ENCODE peak calls at places on chromosomes 13 and 19, in six cellular contexts. J, I, Y, G, V and K are unnamed samples.
A peak's percentile ranks its signal among the peaks of the same experiment; 100 is the strongest.

GRCh38 chr13:80463673-80464352 is 122.9 kb upstream of the SPRY2 start:
- DNase-seq in Y (no peak), G (peak; percentile 12), V (no peak), I (no peak), J (no peak), K (no peak)

GRCh38 chr13:45276887-45277286 is 64.1 kb downstream of the TPT1 start:
- DNase-seq in G (no peak), J (no peak), I (no peak), V (no peak), Y (no peak), K (no peak)

GRCh38 chr19:31992750-31993149 is 352.7 kb upstream of the ZNF507 start:
- DNase-seq in V (no peak), G (no peak), I (no peak), J (no peak), Y (no peak), K (no peak)

GRCh38 chr19:43594710-43595604 is 977 bp downstream of the IRGQ start:
- DNase-seq in I (peak; percentile 78), V (peak; percentile 54), Y (no peak), J (peak; percentile 77), G (no peak), K (peak; percentile 91)

GRCh38 chr19:7395793-7396192 is 47.1 kb downstream of the ARHGEF18 start:
- DNase-seq in I (no peak), Y (no peak), G (no peak), J (no peak), V (no peak), K (no peak)

GRCh38 chr13:30872195-30872594 is 33.9 kb upstream of the MEDAG start:
- DNase-seq in V (no peak), Y (no peak), I (no peak), J (no peak), G (no peak), K (no peak)

GRCh38 chr13:28568286-28568685 is 73.4 kb upstream of the FLT1 start:
- DNase-seq in V (no peak), Y (no peak), J (no peak), G (peak; percentile 71), I (peak; percentile 93), K (no peak)

GRCh38 chr19:10419200-10419645 is 1.1 kb upstream of the PDE4A start:
- DNase-seq in I (peak; percentile 67), Y (no peak), V (no peak), J (peak; percentile 78), G (no peak), K (no peak)

GRCh38 chr13:90233933-90234672 is 1113.4 kb upstream of the MIR17HG start:
- DNase-seq in V (no peak), J (no peak), G (no peak), I (no peak), Y (no peak), K (no peak)

GRCh38 chr13:80508031-80508430 is 167.1 kb upstream of the SPRY2 start:
- DNase-seq in V (no peak), G (no peak), Y (no peak), J (no peak), I (no peak), K (no peak)

GRCh38 chr19:38924383-38924782 is 6.2 kb downstream of the SARS2 start:
- DNase-seq in V (no peak), J (peak; percentile 52), G (no peak), I (no peak), Y (no peak), K (peak; percentile 62)

GRCh38 chr19:8256276-8257051 is 47.3 kb downstream of the CERS4 start:
- DNase-seq in J (no peak), I (no peak), V (no peak), Y (no peak), G (no peak), K (no peak)

GRCh38 chr13:50309872-50310594 is 294.8 kb downstream of the KCNRG start:
- DNase-seq in I (no peak), Y (no peak), J (no peak), V (no peak), G (no peak), K (no peak)

GRCh38 chr19:6047256-6047655 is 63.0 kb downstream of the RFX2 start:
- DNase-seq in V (no peak), I (no peak), J (no peak), G (no peak), Y (no peak), K (no peak)

GRCh38 chr19:47729799-47730520 is 15.4 kb upstream of the NOP53 start:
- DNase-seq in V (no peak), J (no peak), Y (no peak), I (peak; percentile 94), G (peak; percentile 88), K (peak; percentile 83)
- H3K4me1 ChIP-seq in V (no peaks in the 10 kb centered on the region), J (peaks cover 15% of the 10 kb centered on the region), Y (peaks cover 24% of the 10 kb centered on the region), I (peaks cover 12% of the 10 kb centered on the region), G (peaks cover 23% of the 10 kb centered on the region), K (peaks cover 16% of the 10 kb centered on the region)

GRCh38 chr13:40208517-40208916 is 457.9 kb downstream of the FOXO1 start:
- DNase-seq in J (no peak), Y (no peak), I (no peak), G (no peak), V (no peak), K (no peak)

GRCh38 chr13:40204246-40204645 is 462.2 kb downstream of the FOXO1 start:
- DNase-seq in G (no peak), J (no peak), I (no peak), Y (no peak), V (no peak), K (no peak)

GRCh38 chr13:40207110-40207478 is 459.3 kb downstream of the FOXO1 start:
- DNase-seq in G (no peak), J (no peak), V (no peak), Y (no peak), I (no peak), K (no peak)

GRCh38 chr13:40205771-40206240 is 460.6 kb downstream of the FOXO1 start:
- DNase-seq in G (no peak), Y (no peak), J (no peak), I (no peak), V (no peak), K (no peak)

DNA sequence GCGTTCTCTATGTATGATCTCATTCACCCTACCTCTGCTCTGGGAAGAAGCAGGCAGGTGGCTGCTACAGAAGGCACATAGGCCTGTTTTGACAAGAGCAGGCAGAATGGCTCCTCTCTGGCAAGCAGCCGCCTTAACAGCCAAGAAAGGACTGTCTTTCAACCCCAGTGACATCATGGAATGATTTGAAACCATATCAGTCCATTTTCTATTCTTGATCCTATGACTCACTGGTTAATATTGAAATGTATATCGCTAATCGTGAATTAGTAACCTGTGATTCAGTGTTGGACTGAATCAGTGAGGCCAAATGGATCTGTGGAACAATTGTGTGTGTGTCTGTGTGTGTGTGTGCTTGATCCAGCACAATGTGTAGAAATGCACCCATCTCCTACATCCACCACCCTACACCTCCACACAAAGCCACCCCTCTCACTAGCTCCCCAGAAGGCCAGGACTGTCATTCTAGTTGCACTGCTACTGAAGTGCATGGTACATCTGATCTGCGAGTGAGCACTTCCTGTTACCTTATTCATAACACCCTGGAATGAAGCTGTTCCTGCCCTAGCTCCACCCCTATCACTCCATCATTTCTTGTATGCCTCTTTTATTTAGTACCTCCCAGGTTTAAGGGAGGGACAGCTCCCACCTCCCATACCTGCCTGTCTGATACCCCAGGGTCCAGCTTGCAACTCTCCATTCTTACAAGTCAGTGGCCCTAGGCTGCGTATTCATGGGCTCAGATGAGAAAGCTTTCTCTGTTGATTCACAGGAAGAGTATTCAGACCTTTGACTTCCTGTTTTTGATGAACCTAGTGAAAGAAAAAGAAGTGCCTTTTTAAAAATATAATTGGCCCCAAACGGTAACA is 460.0 kb downstream of the FOXO1 start:
- DNase-seq in V (peak; percentile 12), I (no peak), J (peak; percentile 57), G (no peak), Y (no peak), K (no peak)
- H3K4me1 ChIP-seq in V (peaks cover 22% of the 10 kb centered on the region), I (no peaks in the 10 kb centered on the region), J (peaks cover 58% of the 10 kb centered on the region), G (no peaks in the 10 kb centered on the region), Y (peaks cover 8% of the 10 kb centered on the region), K (peaks cover 23% of the 10 kb centered on the region)

GRCh38 chr19:42216653-42217521 is 590 bp downstream of the DEDD2 start:
- DNase-seq in Y (no peak), J (no peak), V (no peak), G (peak; percentile 20), I (peak; percentile 48), K (peak; percentile 92)
- H3K4me1 ChIP-seq in Y (peaks cover 50% of the 10 kb centered on the region), J (peaks cover 70% of the 10 kb centered on the region), V (peaks cover 65% of the 10 kb centered on the region), G (peaks cover 40% of the 10 kb centered on the region), I (peaks cover 9% of the 10 kb centered on the region), K (peaks cover 34% of the 10 kb centered on the region)

DNA sequence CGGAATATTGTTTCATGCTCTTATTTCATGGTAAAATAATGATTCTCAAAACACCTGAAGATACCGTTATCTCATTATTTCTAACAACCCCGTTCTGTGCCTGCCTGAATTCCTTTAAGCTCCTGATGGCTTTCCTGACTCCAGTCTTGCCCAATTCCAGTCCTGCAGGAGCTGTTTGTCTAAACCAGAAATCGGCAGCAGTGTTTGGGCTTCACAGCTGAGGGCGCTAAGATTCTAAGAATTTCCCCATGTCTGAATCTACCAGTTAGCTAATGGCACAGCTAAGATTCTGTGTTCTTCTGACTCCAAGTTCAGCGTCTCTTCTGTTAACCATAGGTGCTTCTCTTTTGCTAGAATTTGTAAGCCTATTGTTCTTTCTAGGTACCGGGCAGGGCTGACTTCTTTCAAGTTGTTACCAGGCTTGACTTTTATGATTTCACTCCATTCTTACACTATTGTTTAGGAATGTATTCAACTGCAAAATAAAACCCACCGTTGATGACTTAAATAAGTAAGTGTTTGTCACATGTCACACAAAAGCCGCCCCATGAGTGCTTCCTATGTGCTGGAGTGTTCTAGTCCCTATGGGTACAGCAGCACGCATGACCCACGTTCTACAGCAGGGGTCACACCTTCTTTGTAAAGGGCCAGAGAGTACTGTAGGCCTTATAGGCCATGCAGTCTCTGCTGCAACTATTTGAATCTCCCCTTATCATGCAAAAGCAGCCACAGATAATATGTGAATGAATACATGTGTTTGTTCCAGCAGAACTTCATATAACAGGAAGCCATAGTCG is 168.2 kb upstream of the RNF113B start:
- DNase-seq in Y (no peak), I (no peak), J (no peak), V (no peak), G (no peak), K (no peak)
- H3K4me1 ChIP-seq in Y (no peaks in the 10 kb centered on the region), I (peaks cover 5% of the 10 kb centered on the region), J (no peaks in the 10 kb centered on the region), V (no peaks in the 10 kb centered on the region), G (no peaks in the 10 kb centered on the region), K (no peaks in the 10 kb centered on the region)